ENCODE peak calls at places on chromosomes 2 and 18, in four cellular contexts. Y, G, Q and H are unnamed samples.

GRCh38 chr2:179049203-179049545 is 763 bp downstream of the CCDC141 start:
- DNase-seq in G (no peak), Q (no peak), Y (no peak), H (peak; percentile 48)

GRCh38 chr2:14712091-14712490 is 79.6 kb downstream of the LRATD1 start:
- DNase-seq in Y (peak; percentile 68), Q (no peak), G (no peak), H (no peak)

GRCh38 chr2:55049794-55050132 is 488 bp downstream of the RTN4 start:
- DNase-seq in Y (no peak), Q (no peak), G (no peak), H (no peak)

GRCh38 chr2:184596819-184597411 is 1.4 kb upstream of the ZNF804A start:
- DNase-seq in Y (peak; percentile 76), Q (no peak), G (no peak), H (peak; percentile 11)

GRCh38 chr18:5903386-5903785 is 8.1 kb upstream of the TMEM200C start:
- DNase-seq in Y (no peak), G (no peak), Q (no peak), H (no peak)

GRCh38 chr2:225994748-225995405 is 595.4 kb downstream of the NYAP2 start:
- DNase-seq in G (no peak), Y (peak; percentile 8), Q (no peak), H (no peak)

GRCh38 chr2:1654696-1655374 is 89.5 kb downstream of the PXDN start:
- DNase-seq in G (peak; percentile 17), Y (no peak), Q (no peak), H (no peak)

GRCh38 chr2:109466674-109467575 is 146.8 kb downstream of the SEPTIN10 start:
- DNase-seq in G (no peak), Y (peak; percentile 47), Q (no peak), H (no peak)

GRCh38 chr18:79609841-79610281 is 69.7 kb upstream of the CTDP1 start:
- DNase-seq in Q (peak; percentile 42), G (no peak), Y (no peak), H (no peak)

GRCh38 chr2:235024951-235025773 is 73.3 kb downstream of the SH3BP4 start:
- DNase-seq in Q (no peak), Y (no peak), G (no peak), H (no peak)

DNA sequence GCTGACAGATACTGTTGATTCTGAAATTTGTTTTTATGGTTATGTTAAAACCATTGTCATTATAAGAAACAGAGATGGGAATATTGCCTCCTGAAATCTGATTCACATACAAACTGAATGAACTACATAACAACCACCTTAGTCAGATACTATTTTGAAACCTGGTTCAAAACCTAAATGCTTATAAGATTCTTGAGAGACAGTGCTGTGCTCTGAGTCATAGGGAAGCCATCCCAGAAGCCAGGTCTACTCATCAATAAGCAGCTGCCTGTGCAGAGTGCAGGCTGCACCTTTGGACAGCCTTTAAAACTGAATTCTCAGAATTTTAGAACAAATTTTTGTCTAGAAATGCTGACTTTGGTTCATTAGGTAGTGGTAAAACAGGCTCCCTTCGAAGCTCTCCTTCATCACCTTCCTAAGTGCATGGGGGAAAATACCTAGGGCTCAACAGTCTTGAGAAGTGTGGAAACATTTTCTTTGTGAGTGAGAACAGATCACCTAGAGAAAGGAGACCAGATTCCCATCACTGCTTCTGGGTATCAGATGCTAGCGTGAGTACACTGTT is at the start of gene SERPINB7:
- DNase-seq in Q (no peak), Y (peak; percentile 36), G (no peak), H (no peak)
- H3K4me3 ChIP-seq in Q (no peak within 1 kb of the TSS), Y (no peak within 1 kb of the TSS), G (no peak within 1 kb of the TSS), H (no peak within 1 kb of the TSS)

DNA sequence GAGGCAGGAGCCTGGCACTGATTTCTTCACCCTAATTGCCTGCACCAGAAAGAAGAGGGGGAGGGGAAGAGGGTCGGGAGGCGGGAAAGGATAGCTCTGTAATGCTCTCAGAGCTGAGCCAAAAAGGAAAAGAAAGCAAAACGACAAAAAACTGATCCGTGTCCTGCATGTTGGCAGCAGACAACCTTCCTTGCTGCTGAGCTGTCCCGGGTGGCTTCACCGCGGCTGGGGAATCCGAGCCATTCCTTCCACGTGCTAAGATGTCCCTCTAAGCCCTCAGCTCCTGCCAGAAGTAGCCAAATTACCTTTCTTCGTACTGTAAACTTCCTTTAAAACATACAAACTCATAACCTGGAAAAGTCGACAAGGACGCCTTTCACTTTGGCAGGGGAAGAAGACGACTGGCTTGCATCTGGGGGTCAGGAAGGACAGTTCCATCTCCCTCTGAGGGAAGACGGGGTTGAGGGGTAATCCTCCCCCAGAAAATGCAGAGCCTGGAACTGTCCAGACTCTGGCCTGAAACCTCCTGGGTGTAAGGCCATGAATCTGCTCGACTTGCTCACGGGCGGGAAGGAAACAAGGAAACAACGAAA is 7.6 kb downstream of the OTX1 start:
- DNase-seq in Y (peak; percentile 59), G (no peak), Q (no peak), H (no peak)
- H3K4me1 ChIP-seq in Y (no peaks in the 10 kb centered on the region), G (peaks cover 65% of the 10 kb centered on the region), Q (peaks cover 9% of the 10 kb centered on the region), H (no peaks in the 10 kb centered on the region)

DNA sequence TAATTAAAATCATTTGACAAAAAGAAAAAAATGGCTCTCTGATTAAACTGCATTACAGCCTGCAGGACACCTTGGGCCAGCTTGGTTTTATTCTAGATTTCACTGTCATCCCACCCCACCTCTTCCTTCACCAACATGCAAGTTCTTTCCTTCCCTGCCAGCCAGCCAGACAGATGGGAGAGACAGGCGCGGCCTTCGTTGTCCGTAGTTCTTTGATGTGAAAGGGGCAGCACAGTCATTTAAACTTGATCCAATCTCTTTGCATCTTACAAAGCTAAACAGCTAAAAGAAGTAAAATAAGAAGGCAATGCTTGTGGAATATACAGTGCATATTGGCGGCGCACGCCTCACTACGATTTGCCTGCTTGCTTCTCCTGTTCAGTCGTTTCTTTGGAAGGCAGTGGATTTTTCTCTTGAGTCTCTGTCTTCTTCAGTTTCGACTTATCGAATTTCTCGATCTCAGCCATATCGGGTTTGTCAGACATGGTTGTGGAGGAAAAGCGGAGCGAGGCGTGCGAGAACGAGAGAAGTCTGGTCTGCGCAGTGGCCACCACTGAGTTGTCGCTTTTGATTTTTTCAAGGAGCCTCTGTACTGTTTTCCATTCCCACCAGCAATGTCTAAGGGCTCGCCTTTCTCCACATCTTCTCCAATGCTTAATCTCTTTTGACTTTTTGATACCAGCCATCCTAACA is 22.4 kb downstream of the COLEC11 start:
- DNase-seq in Y (no peak), Q (no peak), G (peak; percentile 13), H (no peak)
- H3K9me3 ChIP-seq in Y (no peaks in the 10 kb centered on the region), Q (no peaks in the 10 kb centered on the region), G (no peaks in the 10 kb centered on the region), H (no peaks in the 10 kb centered on the region)

GRCh38 chr18:22167471-22168151 is 1.8 kb upstream of the GATA6 start:
- DNase-seq in Y (peak; percentile 61), G (no peak), Q (peak; percentile 72), H (no peak)
- H3K4me3 ChIP-seq in Y (no peak overlapping the region), G (peak overlapping the region; percentile 80), Q (peak overlapping the region; percentile 66), H (no peak overlapping the region)

GRCh38 chr2:69615969-69616368 is 27.6 kb downstream of the AAK1 start:
- DNase-seq in Q (no peak), Y (no peak), G (no peak), H (no peak)
- H3K4me1 ChIP-seq in Q (peaks cover 20% of the 10 kb centered on the region), Y (no peaks in the 10 kb centered on the region), G (peaks cover 58% of the 10 kb centered on the region), H (peaks cover 4% of the 10 kb centered on the region)

GRCh38 chr2:128467321-128467901 is 148.7 kb upstream of the HS6ST1 start:
- DNase-seq in G (no peak), Y (no peak), Q (peak; percentile 77), H (no peak)

GRCh38 chr2:128469203-128469602 is 150.5 kb upstream of the HS6ST1 start:
- DNase-seq in G (no peak), Q (no peak), Y (no peak), H (peak; percentile 44)

GRCh38 chr2:128466377-128467175 is 147.9 kb upstream of the HS6ST1 start:
- DNase-seq in G (peak; percentile 64), Y (no peak), Q (peak; percentile 89), H (no peak)

GRCh38 chr2:128469875-128470274 is 151.2 kb upstream of the HS6ST1 start:
- DNase-seq in Y (no peak), G (no peak), Q (no peak), H (no peak)

GRCh38 chr2:128468186-128468585 is 149.5 kb upstream of the HS6ST1 start:
- DNase-seq in Y (no peak), Q (peak; percentile 9), G (no peak), H (no peak)
- H3K9me3 ChIP-seq in Y (no peaks in the 10 kb centered on the region), Q (peaks cover 4% of the 10 kb centered on the region), G (peaks cover 33% of the 10 kb centered on the region), H (peaks cover 13% of the 10 kb centered on the region)

DNA sequence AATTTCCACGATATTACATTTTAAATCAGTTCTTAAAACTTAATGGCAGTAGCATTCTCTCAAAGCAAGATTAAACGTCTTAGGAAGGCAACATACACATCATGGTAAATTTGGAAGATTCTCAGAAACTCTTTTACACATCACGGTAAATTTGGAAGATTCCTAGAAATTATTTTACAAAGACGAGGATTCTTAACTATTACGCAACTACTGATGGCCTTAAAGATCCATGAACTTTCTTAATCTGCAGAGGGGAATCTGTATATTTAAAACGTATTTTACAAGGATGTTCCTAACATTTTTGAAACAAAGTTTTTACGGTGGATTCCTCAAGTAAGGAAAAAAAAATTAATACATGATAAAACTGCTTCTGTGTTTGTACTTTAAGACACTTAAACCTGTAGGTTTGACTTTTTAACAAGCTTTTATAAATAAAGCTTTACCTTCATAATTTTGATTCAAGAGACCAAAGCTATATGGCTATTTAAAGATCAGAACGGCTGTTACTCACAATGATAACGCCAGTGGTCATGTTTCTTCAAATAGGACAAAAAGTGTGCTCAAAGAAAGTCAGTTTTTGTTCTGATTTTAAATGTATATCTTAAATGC is 1.7 kb downstream of the ATF2 start:
- DNase-seq in G (no peak), Q (no peak), Y (no peak), H (no peak)
- H3K4me3 ChIP-seq in G (no peak overlapping the region), Q (peak overlapping the region; percentile 71), Y (peak overlapping the region; percentile 100), H (peak overlapping the region; percentile 97)